ENCODE peak calls at places on chromosomes 2 and 18, in seven cellular contexts. N is neural progenitor cell, E is bronchial epithelial cell, G is spleen, A is stomach, Y is astrocyte of the spinal cord, Z is epithelial cell of esophagus. B is an unnamed sample.

GRCh38 chr2:170493698-170494097 is 221.4 kb upstream of the SP5 start:
- DNase-seq in N (no peak), E (peak; percentile 12), G (no peak), A (no peak), Y (peak; percentile 59), Z (peak; percentile 22), B (peak; percentile 17)

GRCh38 chr2:27954771-27955384 is 64.3 kb downstream of the BABAM2 start:
- DNase-seq in N (no peak), E (peak; percentile 91), G (no peak), A (no peak), Y (peak; percentile 96), Z (peak; percentile 91), B (peak; percentile 99)

GRCh38 chr2:9149388-9149660 is 57.3 kb upstream of the ASAP2 start:
- DNase-seq in N (no peak), E (no peak), G (no peak), A (no peak), Y (no peak), Z (no peak), B (no peak)

GRCh38 chr2:61536086-61536722 is 2.0 kb downstream of the XPO1 start:
- DNase-seq in N (no peak), E (peak; percentile 93), G (no peak), A (no peak), Y (peak; percentile 48), Z (peak; percentile 94), B (peak; percentile 22)

GRCh38 chr2:43831438-43832294 is 7.0 kb downstream of the ABCG5 start:
- DNase-seq in N (no peak), E (no peak), G (no peak), A (no peak), Y (no peak), Z (peak; percentile 1), B (no peak)

GRCh38 chr2:111139637-111140317 is 19.1 kb downstream of the BCL2L11 start:
- DNase-seq in N (no peak), E (peak; percentile 73), G (no peak), A (peak; percentile 52), Y (peak; percentile 31), Z (peak; percentile 76), B (peak; percentile 27)

GRCh38 chr2:64656379-64656778 is 2.7 kb upstream of the SERTAD2 start:
- DNase-seq in N (no peak), E (no peak), G (no peak), A (no peak), Y (no peak), Z (no peak), B (no peak)

GRCh38 chr18:30730915-30731314 is 311.6 kb downstream of the DSC3 start:
- DNase-seq in N (peak; percentile 67), E (no peak), G (peak; percentile 55), A (no peak), Y (no peak), Z (no peak), B (no peak)

GRCh38 chr2:26892133-26892532 is 44.2 kb downstream of the DPYSL5 start:
- DNase-seq in N (no peak), E (no peak), G (no peak), A (no peak), Y (no peak), Z (no peak), B (no peak)

GRCh38 chr2:73920577-73921545 is 5.8 kb upstream of the DGUOK start:
- DNase-seq in N (peak; percentile 84), E (no peak), G (peak; percentile 80), A (peak; percentile 49), Y (no peak), Z (peak; percentile 36), B (no peak)
- TF ChIP-seq CTCF in N (peak; percentile 56), E (peak; percentile 54), G (no peak), A (no peak), Y (peak; percentile 37), Z (peak; percentile 18), B (peak; percentile 30)

DNA sequence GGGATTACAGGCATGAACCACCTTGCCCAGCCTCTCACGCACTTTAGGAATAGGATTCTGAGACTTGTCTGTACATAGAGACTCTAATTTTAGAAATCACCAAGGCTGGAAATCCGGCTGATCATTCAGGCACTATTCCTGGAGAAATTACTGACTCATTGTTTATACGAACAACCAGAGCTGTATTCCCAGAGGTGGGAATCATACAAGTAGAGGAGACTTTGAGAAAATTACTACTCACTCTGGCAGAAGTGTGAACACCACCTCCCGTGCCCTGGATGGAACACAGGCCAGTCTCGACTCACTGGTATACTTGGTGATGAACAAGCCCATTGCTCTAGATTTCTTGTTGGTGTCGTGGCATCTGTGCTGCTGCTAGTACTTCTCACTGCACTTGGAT is 5.8 kb upstream of the ADNP2 start:
- DNase-seq in N (no peak), E (peak; percentile 63), G (no peak), A (no peak), Y (peak; percentile 8), Z (peak; percentile 25), B (peak; percentile 84)
- H3K4me3 ChIP-seq in N (no peak overlapping the region), E (no peak overlapping the region), G (no peak overlapping the region), A (no peak overlapping the region), Y (no peak overlapping the region), Z (no peak overlapping the region), B (no peak overlapping the region)

DNA sequence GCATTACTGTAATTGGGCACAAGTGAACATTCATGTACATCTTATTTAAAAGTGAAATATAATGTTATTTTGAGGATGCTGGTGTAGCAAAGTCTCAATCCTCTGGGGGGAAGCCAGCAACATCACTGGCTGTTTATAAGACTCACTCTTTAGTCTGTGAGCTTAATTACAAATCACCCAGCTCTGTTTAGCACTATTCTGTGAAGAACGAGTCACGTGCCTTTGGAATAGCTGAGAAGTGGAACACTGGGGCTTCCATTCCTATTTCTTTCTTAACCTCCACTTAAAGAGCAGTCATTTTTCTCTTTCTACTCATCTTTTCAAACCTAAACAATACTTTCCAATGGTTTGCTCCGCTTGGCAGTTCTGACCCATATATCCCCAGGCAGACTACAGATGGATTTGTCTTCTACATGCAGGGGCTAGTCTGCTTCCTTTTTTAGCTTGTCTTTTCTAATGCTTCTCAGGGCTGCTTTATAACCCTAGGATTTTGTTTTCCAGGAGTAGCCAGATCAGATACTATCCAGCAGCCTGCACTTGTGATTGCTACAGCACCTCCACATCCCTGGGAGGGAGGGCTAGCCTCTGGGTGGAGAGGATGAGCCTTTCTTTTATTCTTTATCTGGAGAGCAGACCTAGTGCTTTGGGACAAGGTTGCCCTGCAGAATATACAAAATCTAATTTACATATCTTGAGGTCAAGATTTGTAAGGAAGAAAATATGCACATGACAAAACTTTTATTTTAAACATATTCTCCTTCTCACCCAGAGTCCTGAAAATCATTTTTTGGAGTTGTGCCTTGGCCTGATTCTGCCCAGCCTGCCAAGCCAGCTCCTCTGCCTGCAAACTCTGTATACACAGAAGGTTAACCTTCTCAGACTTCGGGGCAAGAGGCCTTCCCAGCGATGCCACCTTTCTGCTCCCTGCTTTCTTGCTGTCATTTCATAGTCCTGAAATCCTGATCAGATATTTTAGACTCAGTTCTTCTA is 95.5 kb upstream of the CAVIN2 start:
- DNase-seq in N (peak; percentile 20), E (peak; percentile 80), G (no peak), A (no peak), Y (no peak), Z (peak; percentile 83), B (no peak)
- TF ChIP-seq CTCF in N (no peak), E (no peak), G (no peak), A (no peak), Y (no peak), Z (no peak), B (no peak)

GRCh38 chr2:240817496-240818292 is 2.3 kb downstream of the KIF1A start:
- DNase-seq in N (no peak), E (no peak), G (peak; percentile 62), A (peak; percentile 14), Y (no peak), Z (no peak), B (no peak)
- H3K4me3 ChIP-seq in N (no peak overlapping the region), E (no peak overlapping the region), G (no peak overlapping the region), A (no peak overlapping the region), Y (no peak overlapping the region), Z (no peak overlapping the region), B (no peak overlapping the region)

GRCh38 chr2:233498126-233498525 is 68.5 kb downstream of the USP40 start:
- DNase-seq in N (no peak), E (no peak), G (no peak), A (no peak), Y (no peak), Z (no peak), B (no peak)
- TF ChIP-seq CTCF in N (no peak), E (no peak), G (no peak), A (no peak), Y (no peak), Z (no peak), B (no peak)

DNA sequence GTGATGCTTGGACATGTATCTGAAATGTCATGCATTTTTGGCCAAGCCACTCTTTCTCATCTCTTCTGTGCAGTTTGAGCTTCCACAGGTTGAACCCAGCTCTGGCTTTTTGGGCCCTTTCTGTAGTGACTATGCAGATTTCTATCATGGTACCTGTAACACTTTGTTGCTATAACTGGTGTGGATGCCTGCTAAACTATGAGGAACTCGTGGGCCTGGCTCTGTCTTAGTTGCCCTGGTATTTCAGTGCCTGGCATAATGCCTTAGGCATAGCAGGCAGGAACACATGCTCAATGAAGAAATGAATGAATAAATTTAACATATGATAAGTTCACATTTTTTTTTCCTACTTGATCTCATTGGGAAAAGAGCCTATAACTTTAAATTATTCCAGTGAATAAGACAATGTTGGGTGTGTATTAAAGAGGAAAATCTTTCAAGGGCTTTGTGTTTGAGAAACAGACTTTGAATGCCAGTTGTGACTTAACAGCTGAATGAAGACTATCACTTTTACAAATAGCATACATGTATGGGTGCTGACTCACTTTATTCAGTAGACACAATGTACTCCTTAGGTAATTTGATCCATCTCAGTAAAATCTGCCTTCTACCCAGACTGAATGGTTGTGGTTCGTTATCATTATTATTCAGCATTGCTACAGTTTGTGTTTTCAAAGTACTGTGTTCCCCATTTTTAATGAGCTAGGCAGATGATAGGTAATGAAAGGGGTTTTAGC is 86.4 kb upstream of the MAP4K3 start:
- DNase-seq in N (no peak), E (peak; percentile 93), G (no peak), A (no peak), Y (peak; percentile 92), Z (peak; percentile 86), B (peak; percentile 91)
- H3K4me3 ChIP-seq in N (no peak overlapping the region), E (no peak overlapping the region), G (no peak overlapping the region), A (no peak overlapping the region), Y (no peak overlapping the region), Z (no peak overlapping the region), B (no peak overlapping the region)

GRCh38 chr18:54396755-54397154 is 39.0 kb downstream of the C18orf54 start:
- DNase-seq in N (no peak), E (no peak), G (no peak), A (no peak), Y (no peak), Z (no peak), B (no peak)

GRCh38 chr18:54390838-54391237 is 33.1 kb downstream of the C18orf54 start:
- DNase-seq in N (no peak), E (no peak), G (no peak), A (no peak), Y (no peak), Z (no peak), B (no peak)

GRCh38 chr18:54392621-54393023 is 34.9 kb downstream of the C18orf54 start:
- DNase-seq in N (peak; percentile 74), E (peak; percentile 70), G (no peak), A (no peak), Y (peak; percentile 81), Z (peak; percentile 74), B (peak; percentile 73)

GRCh38 chr18:54389143-54389505 is 31.4 kb downstream of the C18orf54 start:
- DNase-seq in N (no peak), E (peak; percentile 17), G (no peak), A (no peak), Y (no peak), Z (peak; percentile 8), B (no peak)

GRCh38 chr18:54393648-54394294 is 36.1 kb downstream of the C18orf54 start:
- DNase-seq in N (no peak), E (no peak), G (no peak), A (no peak), Y (no peak), Z (no peak), B (no peak)
- TF ChIP-seq CTCF in N (no peak), E (no peak), G (no peak), A (no peak), Y (no peak), Z (no peak), B (no peak)